ENCODE peak calls at places on chromosomes 7 and 10, in seven cellular contexts. R is small intestine; X is HepG2; E is neural progenitor cell; L is lower lobe of right lung; U is CD4-positive, CD25-positive, alpha-beta regulatory T cell; G is CD8-positive, alpha-beta T cell. D is an unnamed sample.

GRCh38 chr10:85600744-85601081 is 765.9 kb downstream of the GRID1 start:
- DNase-seq in G (no peak), E (no peak), X (no peak), U (no peak), L (no peak), R (no peak), D (no peak)

GRCh38 chr7:87517136-87517805 is 41.8 kb upstream of the ABCB4 start:
- DNase-seq in R (no peak), X (no peak), E (no peak), U (no peak), G (no peak), L (no peak), D (no peak)

GRCh38 chr10:121158988-121159579 is 307.9 kb downstream of the WDR11 start:
- DNase-seq in L (no peak), R (peak; percentile 79), X (peak; percentile 6), G (no peak), U (no peak), E (no peak), D (no peak)

GRCh38 chr7:7475601-7476000 is 60.1 kb downstream of the COL28A1 start:
- DNase-seq in G (no peak), E (no peak), X (no peak), L (no peak), U (no peak), R (no peak), D (no peak)

GRCh38 chr7:140033036-140033435 is 29.7 kb downstream of the PARP12 start:
- DNase-seq in X (no peak), G (no peak), L (no peak), U (no peak), R (no peak), E (no peak), D (no peak)

GRCh38 chr10:132940791-132941465 is 1.4 kb downstream of the CFAP46 start:
- DNase-seq in G (no peak), U (no peak), R (no peak), X (no peak), L (peak; percentile 39), E (no peak), D (no peak)

GRCh38 chr10:62044569-62044968 is 143.1 kb downstream of the ARID5B start:
- DNase-seq in U (no peak), E (no peak), R (no peak), L (no peak), G (no peak), X (no peak), D (no peak)

GRCh38 chr7:110204527-110204926 is 886.4 kb upstream of the LRRN3 start:
- DNase-seq in U (no peak), X (no peak), R (no peak), E (peak; percentile 53), L (no peak), G (no peak), D (no peak)

GRCh38 chr7:141115949-141116348 is 42.1 kb downstream of the TMEM178B start:
- DNase-seq in U (no peak), R (no peak), X (no peak), L (no peak), E (no peak), G (no peak), D (no peak)

GRCh38 chr7:26200113-26200443 is 468 bp downstream of the HNRNPA2B1 start:
- DNase-seq in L (peak; percentile 79), G (peak; percentile 74), X (no peak), E (peak; percentile 81), U (peak; percentile 80), R (peak; percentile 67), D (peak; percentile 81)

GRCh38 chr10:4006051-4006450 is 221.0 kb upstream of the KLF6 start:
- DNase-seq in U (no peak), E (no peak), G (no peak), R (no peak), L (peak; percentile 74), X (no peak), D (no peak)

GRCh38 chr7:66609176-66609575 is 19.5 kb upstream of the KCTD7 start:
- DNase-seq in U (no peak), R (no peak), G (no peak), X (no peak), E (no peak), L (no peak), D (no peak)

GRCh38 chr7:154390961-154391360 is 338.8 kb downstream of the DPP6 start:
- DNase-seq in G (no peak), E (no peak), U (no peak), R (no peak), X (no peak), L (no peak), D (no peak)

GRCh38 chr10:113111900-113112853 is 162.1 kb downstream of the TCF7L2 start:
- DNase-seq in X (peak; percentile 63), L (no peak), R (peak; percentile 51), E (no peak), U (no peak), G (no peak), D (no peak)

GRCh38 chr10:124748953-124749645 is 4.9 kb upstream of the FAM53B start:
- DNase-seq in R (no peak), E (no peak), G (no peak), L (no peak), U (peak; percentile 46), X (no peak), D (no peak)

DNA sequence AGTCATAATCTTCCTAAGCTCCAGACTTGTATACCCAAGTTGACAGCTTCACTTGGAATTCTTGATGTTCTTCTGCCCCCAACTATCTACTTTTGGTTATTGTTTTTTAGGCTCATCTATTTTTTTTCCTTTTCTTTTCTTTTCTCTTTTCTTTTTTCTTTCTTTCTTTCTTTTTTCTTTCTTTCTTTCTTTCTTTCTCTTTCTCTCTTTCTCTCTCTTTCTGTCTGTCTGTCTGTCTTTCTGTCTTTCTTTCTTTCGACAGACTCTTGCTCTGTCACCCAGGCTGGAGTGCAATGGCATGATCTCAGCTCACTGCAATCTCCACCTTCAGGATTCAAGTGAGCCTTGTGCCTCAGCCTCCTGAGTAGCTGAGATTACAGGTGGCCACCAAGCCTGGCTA is 36.5 kb downstream of the KMT2E start:
- DNase-seq in U (no peak), R (no peak), L (no peak), G (no peak), E (no peak), X (no peak), D (no peak)
- H3K27ac ChIP-seq in U (no peak overlapping the region), R (no peak overlapping the region), L (no peak overlapping the region), G (no peak overlapping the region), E (no peak overlapping the region), X (no peak overlapping the region), D (no peak overlapping the region)

GRCh38 chr10:72337039-72337629 is 17.6 kb downstream of the DNAJB12 start:
- DNase-seq in L (peak; percentile 88), X (peak; percentile 63), E (peak; percentile 84), R (peak; percentile 75), G (peak; percentile 78), U (peak; percentile 53), D (peak; percentile 53)
- H3K4me1 ChIP-seq in L (peaks cover 70% of the 10 kb centered on the region), X (peaks cover 50% of the 10 kb centered on the region), E (peaks cover 35% of the 10 kb centered on the region), R (peaks cover 10% of the 10 kb centered on the region), G (peaks cover 55% of the 10 kb centered on the region), U (peaks cover 57% of the 10 kb centered on the region), D (peaks cover 52% of the 10 kb centered on the region)

GRCh38 chr10:23155166-23155565 is 36.9 kb upstream of the PTF1A start:
- DNase-seq in G (no peak), X (no peak), U (no peak), R (no peak), L (no peak), E (no peak), D (no peak)

GRCh38 chr10:23157239-23157661 is 34.9 kb upstream of the PTF1A start:
- DNase-seq in U (no peak), X (no peak), L (no peak), G (no peak), R (no peak), E (no peak), D (no peak)

GRCh38 chr10:23157691-23158369 is 34.3 kb upstream of the PTF1A start:
- DNase-seq in X (peak; percentile 63), E (peak; percentile 74), U (peak; percentile 51), R (peak; percentile 11), G (no peak), L (no peak), D (peak; percentile 11)

GRCh38 chr10:23156447-23157150 is 35.5 kb upstream of the PTF1A start:
- DNase-seq in G (no peak), R (no peak), X (no peak), L (no peak), E (no peak), U (no peak), D (no peak)

GRCh38 chr10:23158370-23158769 is 33.7 kb upstream of the PTF1A start:
- DNase-seq in U (peak; percentile 61), G (peak; percentile 27), E (peak; percentile 85), L (no peak), X (peak; percentile 55), R (peak; percentile 57), D (peak; percentile 12)
- H3K27me3 ChIP-seq in U (no peaks in the 10 kb centered on the region), G (peaks cover 4% of the 10 kb centered on the region), E (peaks cover 78% of the 10 kb centered on the region), L (no peaks in the 10 kb centered on the region), X (peaks cover 8% of the 10 kb centered on the region), R (no peaks in the 10 kb centered on the region), D (no peaks in the 10 kb centered on the region)

DNA sequence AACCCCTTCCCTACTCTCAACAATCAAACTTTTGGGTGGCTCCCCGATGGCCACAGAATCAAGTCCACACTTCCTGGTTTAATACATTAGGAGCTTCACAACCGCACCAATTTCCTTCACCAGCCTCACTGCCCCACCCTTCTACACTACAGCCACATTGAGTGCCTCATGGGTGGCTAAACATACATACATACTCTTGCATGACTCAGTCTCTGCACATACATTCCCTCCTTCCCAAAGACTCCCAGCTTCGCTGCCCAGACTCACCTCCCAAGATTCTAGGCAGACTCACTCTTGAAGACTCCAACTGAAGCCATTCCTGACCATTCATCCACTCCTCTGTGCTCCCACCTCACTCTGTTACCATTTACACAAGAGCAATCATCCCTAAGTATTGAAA is 15.9 kb downstream of the VPS41 start:
- DNase-seq in E (no peak), G (no peak), U (no peak), X (no peak), R (no peak), L (no peak), D (no peak)
- H3K27ac ChIP-seq in E (no peak overlapping the region), G (no peak overlapping the region), U (no peak overlapping the region), X (no peak overlapping the region), R (no peak overlapping the region), L (no peak overlapping the region), D (no peak overlapping the region)

GRCh38 chr10:48473704-48474103 is 131.2 kb downstream of the ARHGAP22 start:
- DNase-seq in U (no peak), R (no peak), E (no peak), L (no peak), G (no peak), X (no peak), D (no peak)
- H3K4me1 ChIP-seq in U (no peaks in the 10 kb centered on the region), R (no peaks in the 10 kb centered on the region), E (peaks cover 24% of the 10 kb centered on the region), L (no peaks in the 10 kb centered on the region), G (no peaks in the 10 kb centered on the region), X (peaks cover 12% of the 10 kb centered on the region), D (no peaks in the 10 kb centered on the region)

DNA sequence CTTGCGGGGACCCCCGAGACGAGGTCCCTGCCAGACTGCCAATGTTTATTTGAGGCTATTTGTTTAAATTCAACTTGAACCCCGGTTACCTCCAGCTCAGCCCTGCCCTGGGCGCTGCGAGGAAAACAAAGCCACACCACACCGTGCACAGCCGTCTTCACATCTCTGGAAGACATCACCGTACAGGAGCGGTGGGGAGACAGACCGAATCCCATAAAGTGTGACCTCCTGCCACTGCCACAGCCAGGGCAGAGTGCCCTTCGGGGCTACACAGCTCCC is 40.0 kb downstream of the PRKAG2 start:
- DNase-seq in L (peak; percentile 20), X (no peak), U (no peak), G (no peak), E (no peak), R (no peak), D (no peak)
- H3K27me3 ChIP-seq in L (no peaks in the 10 kb centered on the region), X (peaks cover 28% of the 10 kb centered on the region), U (no peaks in the 10 kb centered on the region), G (no peaks in the 10 kb centered on the region), E (peaks cover 19% of the 10 kb centered on the region), R (no peaks in the 10 kb centered on the region), D (no peaks in the 10 kb centered on the region)